ENCODE peak calls at places on chromosomes 5 and 9, in four cellular contexts. K is endodermal cell, U is left ventricle myocardium inferior, A is right atrium auricular region. S is an unnamed sample. For H3K9me3 and H3K4me1, the result is how much of the 10 kb centered on the place peaks cover.

GRCh38 chr9:107542814-107543213 is 53.2 kb upstream of the KLF4 start:
- DNase-seq in U (no peak), K (no peak), A (no peak), S (no peak)

GRCh38 chr5:78727786-78728761 is 79.5 kb upstream of the LHFPL2 start:
- DNase-seq in A (no peak), U (no peak), K (no peak), S (no peak)

GRCh38 chr5:82351754-82352145 is 73.6 kb upstream of the RPS23 start:
- DNase-seq in A (no peak), K (no peak), U (no peak), S (no peak)

GRCh38 chr9:128724744-128725211 is 851 bp upstream of the ZDHHC12 start:
- DNase-seq in U (peak), A (peak), K (peak), S (peak)

GRCh38 chr9:118305371-118305770 is 601.2 kb downstream of the TLR4 start:
- DNase-seq in K (no peak), A (no peak), U (no peak), S (no peak)

GRCh38 chr9:88991066-88992030 is at the start of gene S1PR3:
- DNase-seq in A (peak), K (peak), U (peak), S (peak)

GRCh38 chr9:128774804-128775203 is 3.1 kb upstream of the ZER1 start:
- DNase-seq in K (no peak), A (no peak), U (no peak), S (no peak)

GRCh38 chr5:149129181-149129580 is 12.1 kb upstream of the ABLIM3 start:
- DNase-seq in U (no peak), A (no peak), K (no peak), S (no peak)

GRCh38 chr5:73599378-73599777 is 26.6 kb upstream of the ARHGEF28 start:
- DNase-seq in U (no peak), A (no peak), K (no peak), S (no peak)

GRCh38 chr5:52791366-52791765 is 3.6 kb downstream of the ITGA1 start:
- DNase-seq in U (no peak), K (no peak), A (no peak), S (no peak)

GRCh38 chr9:14366071-14366470 is 52.1 kb upstream of the NFIB start:
- DNase-seq in K (no peak), A (no peak), U (no peak), S (no peak)

GRCh38 chr5:126435261-126435660 is 12.1 kb downstream of the GRAMD2B start:
- DNase-seq in A (no peak), U (no peak), K (no peak), S (no peak)

GRCh38 chr5:32115985-32116384 is 58.1 kb downstream of the GOLPH3 start:
- DNase-seq in U (no peak), K (no peak), A (no peak), S (no peak)

GRCh38 chr9:121837113-121838010 is 185.9 kb downstream of the DAB2IP start:
- DNase-seq in U (peak), A (no peak), K (peak), S (peak)

GRCh38 chr9:7370378-7370777 is 429.2 kb downstream of the DMAC1 start:
- DNase-seq in A (no peak), K (no peak), U (no peak), S (no peak)

GRCh38 chr5:93593476-93594060 is 10.5 kb downstream of the NR2F1 start:
- DNase-seq in A (no peak), U (no peak), K (no peak), S (no peak)

GRCh38 chr9:109576762-109577161 is 78.7 kb upstream of the PTPN3 start:
- DNase-seq in K (no peak), A (no peak), U (no peak), S (no peak)

GRCh38 chr9:35903049-35903448 is 3.0 kb upstream of the HRCT1 start:
- DNase-seq in K (peak), A (no peak), U (no peak), S (no peak)

GRCh38 chr5:95285406-95285761 is 490 bp upstream of the MCTP1 start:
- DNase-seq in K (no peak), U (no peak), A (no peak), S (no peak)

GRCh38 chr5:140186155-140186753 is 11.3 kb downstream of the CYSTM1 start:
- DNase-seq in A (no peak), K (no peak), U (no peak), S (no peak)
- H3K27ac ChIP-seq in A (no peak), K (no peak), U (no peak), S (no peak)

GRCh38 chr9:40907657-40908624 is 220.5 kb downstream of the FOXD4L6 start:
- DNase-seq in K (peak), A (no peak), U (no peak), S (no peak)
- H3K9me3 ChIP-seq in K (half or more), A (under half), U (half or more), S (half or more)

DNA sequence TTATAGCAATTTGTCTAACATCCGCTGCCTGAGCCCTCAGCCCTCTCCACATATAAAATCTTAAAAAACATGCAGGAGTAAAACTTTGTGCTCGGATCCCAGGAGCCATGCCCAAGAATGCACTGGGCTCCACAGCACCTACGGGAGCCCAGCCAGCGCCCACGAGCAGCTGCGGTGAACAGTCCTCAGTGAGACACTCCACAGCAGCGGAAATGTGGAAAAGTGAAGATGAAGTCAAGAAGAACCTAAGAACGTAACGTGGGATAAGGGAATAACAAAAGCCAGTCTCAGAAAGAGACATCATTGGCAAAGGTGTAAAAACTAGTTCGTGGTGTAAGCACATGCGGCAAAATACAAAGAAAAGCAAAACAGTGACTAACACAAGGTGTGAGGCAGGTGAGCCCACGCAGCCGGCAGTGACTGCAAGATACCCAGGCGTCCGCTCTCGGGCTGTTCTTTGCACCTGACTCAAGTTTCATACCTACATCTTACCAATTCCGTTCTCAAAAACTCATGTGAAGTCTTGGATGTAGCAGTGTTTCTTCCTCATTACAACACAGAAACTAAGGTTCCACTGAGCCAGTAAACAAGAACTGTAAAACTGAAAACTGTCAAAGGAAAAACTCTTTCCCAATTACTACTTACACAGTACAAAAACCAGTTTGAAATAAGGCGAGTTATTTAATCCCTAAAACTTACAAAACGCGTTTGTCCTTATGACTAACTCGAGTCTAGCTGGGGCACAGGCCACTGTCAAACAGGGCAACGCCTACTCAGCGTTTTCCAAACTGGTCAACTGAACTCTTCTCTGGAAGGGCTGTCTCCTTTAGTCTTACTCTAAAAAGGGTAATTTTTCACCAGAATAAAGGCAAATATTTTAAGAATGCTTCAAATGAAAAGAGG is 1.7 kb downstream of the CAMSAP1 start:
- DNase-seq in K (no peak), A (no peak), U (no peak), S (no peak)
- H3K4me1 ChIP-seq in K (under half), A (under half), U (half or more), S (under half)

GRCh38 chr5:41413067-41413466 is 97.3 kb downstream of the PLCXD3 start:
- DNase-seq in K (no peak), A (no peak), U (no peak), S (no peak)

GRCh38 chr5:41408676-41409443 is 101.5 kb downstream of the PLCXD3 start:
- DNase-seq in U (no peak), A (no peak), K (peak), S (peak)

GRCh38 chr5:41412496-41412895 is 97.9 kb downstream of the PLCXD3 start:
- DNase-seq in A (no peak), U (no peak), K (no peak), S (no peak)

GRCh38 chr5:41410307-41410706 is 100.1 kb downstream of the PLCXD3 start:
- DNase-seq in K (no peak), U (no peak), A (no peak), S (peak)

DNA sequence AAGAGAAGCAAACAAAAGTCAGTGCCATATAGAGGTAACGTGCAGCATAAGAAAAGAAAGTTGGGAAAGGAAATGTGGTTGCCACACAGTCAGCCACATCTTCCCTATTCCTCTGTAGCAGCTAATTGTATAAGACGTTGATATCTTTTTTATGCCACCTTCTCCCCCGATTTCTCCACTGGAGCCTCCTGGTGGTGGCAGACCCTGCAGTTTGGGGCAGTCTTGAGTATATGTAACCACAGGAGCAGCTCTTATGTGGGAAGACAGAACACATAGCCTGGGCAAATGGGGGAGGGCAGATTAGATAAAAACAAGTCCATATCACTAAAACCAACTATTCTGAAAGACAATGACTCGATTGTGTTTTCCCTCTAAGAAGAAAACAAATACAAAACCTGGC is 99.7 kb downstream of the PLCXD3 start:
- DNase-seq in U (no peak), A (no peak), K (peak), S (no peak)
- H3K27ac ChIP-seq in U (peak), A (no peak), K (no peak), S (no peak)

GRCh38 chr5:28451478-28451877 is 1413.1 kb upstream of the CDH9 start:
- DNase-seq in U (no peak), K (no peak), A (no peak), S (no peak)

GRCh38 chr5:28450997-28451396 is 1412.6 kb upstream of the CDH9 start:
- DNase-seq in K (no peak), A (no peak), U (no peak), S (no peak)

DNA sequence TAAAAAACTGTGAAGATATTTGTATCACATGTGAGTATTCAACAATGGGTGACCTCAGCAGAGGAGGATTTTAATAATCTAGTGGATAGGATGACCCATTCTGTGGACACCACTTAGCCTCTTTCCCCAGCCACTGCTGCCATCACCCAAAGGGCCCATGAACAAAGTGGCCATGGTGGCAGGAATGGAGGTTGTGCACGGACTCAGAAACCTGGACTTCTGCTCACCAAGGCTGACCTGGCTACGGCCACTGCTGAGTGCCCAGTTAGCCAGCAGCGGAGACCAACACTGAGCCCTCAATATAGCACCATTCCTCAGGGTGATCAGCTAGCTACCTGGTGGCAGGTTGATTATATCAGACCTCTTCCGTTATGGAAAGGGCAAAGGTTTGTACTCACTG is 1410.4 kb upstream of the CDH9 start:
- DNase-seq in K (no peak), U (no peak), A (no peak), S (no peak)
- H3K9me3 ChIP-seq in K (under half), U (half or more), A (under half), S (under half)

GRCh38 chr5:175614223-175614622 is 43.6 kb upstream of the HRH2 start:
- DNase-seq in K (no peak), U (no peak), A (no peak), S (no peak)
- H3K4me1 ChIP-seq in K (under half), U (under half), A (under half), S (under half)

GRCh38 chr5:171413153-171413910 is 6.1 kb upstream of the FGF18 start:
- DNase-seq in A (no peak), U (no peak), K (peak), S (no peak)

GRCh38 chr5:171418982-171419662 is at the start of gene FGF18:
- DNase-seq in U (peak), A (peak), K (peak), S (peak)

GRCh38 chr5:171415115-171415730 is 4.2 kb upstream of the FGF18 start:
- DNase-seq in K (peak), A (peak), U (no peak), S (no peak)

GRCh38 chr5:171418316-171418981 is 998 bp upstream of the FGF18 start:
- DNase-seq in A (peak), U (peak), K (peak), S (peak)

GRCh38 chr5:171416160-171417049 is 3.0 kb upstream of the FGF18 start:
- DNase-seq in A (no peak), U (no peak), K (peak), S (no peak)
- H3K27ac ChIP-seq in A (no peak), U (no peak), K (no peak), S (no peak)